ENCODE peak calls at places on chromosomes 12 and 14, in seven cellular contexts. E, W, F, A, P, X and J are unnamed samples.

GRCh38 chr12:65728913-65729793 is 95.1 kb upstream of the HMGA2 start:
- DNase-seq in E (peak), W (no peak), F (peak), A (peak), P (no peak), X (no peak), J (peak)

GRCh38 chr14:97113339-97113738 is 316.2 kb downstream of the VRK1 start:
- DNase-seq in E (no peak), W (no peak), F (no peak), A (no peak), P (no peak), X (no peak), J (no peak)

GRCh38 chr12:49985981-49986380 is 13.2 kb downstream of the AQP6 start:
- DNase-seq in E (no peak), W (no peak), F (no peak), A (no peak), P (no peak), X (no peak), J (no peak)

GRCh38 chr14:94179244-94179643 is 5.1 kb downstream of the PPP4R4 start:
- DNase-seq in E (no peak), W (no peak), F (no peak), A (no peak), P (no peak), X (no peak), J (no peak)

GRCh38 chr14:63475761-63476160 is 67.4 kb downstream of the PPP2R5E start:
- DNase-seq in E (no peak), W (no peak), F (no peak), A (no peak), P (no peak), X (no peak), J (no peak)

GRCh38 chr12:119715268-119715620 is 47.3 kb downstream of the PRKAB1 start:
- DNase-seq in E (no peak), W (no peak), F (no peak), A (no peak), P (no peak), X (no peak), J (no peak)

GRCh38 chr14:45112886-45113772 is 21.2 kb downstream of the FKBP3 start:
- DNase-seq in E (no peak), W (no peak), F (no peak), A (no peak), P (no peak), X (no peak), J (no peak)

GRCh38 chr14:100072783-100073346 is 7.6 kb downstream of the EVL start:
- DNase-seq in E (peak), W (no peak), F (no peak), A (no peak), P (no peak), X (no peak), J (no peak)

GRCh38 chr12:46660719-46661118 is 165.1 kb downstream of the SLC38A4 start:
- DNase-seq in E (no peak), W (no peak), F (no peak), A (no peak), P (no peak), X (no peak), J (no peak)

GRCh38 chr12:1369460-1369859 is 224.9 kb downstream of the FBXL14 start:
- DNase-seq in E (no peak), W (no peak), F (peak), A (no peak), P (no peak), X (no peak), J (no peak)

GRCh38 chr14:104120281-104120741 is 18.1 kb upstream of the KIF26A start:
- DNase-seq in E (no peak), W (no peak), F (no peak), A (no peak), P (no peak), X (no peak), J (peak)

GRCh38 chr12:108849653-108850052 is 7.7 kb downstream of the SSH1 start:
- DNase-seq in E (no peak), W (no peak), F (no peak), A (no peak), P (no peak), X (no peak), J (no peak)